ENCODE peak calls at places on chromosomes 3 and 15, in five cellular contexts. M is transverse colon; U is left cardiac atrium; I is activated gamma-delta T cell treated with anti-CD3 and anti-CD28 coated beads, Interleukin-2, amount 50 U/mL, for 16 hours; T is nephron progenitor cell. O is an unnamed sample.

GRCh38 chr3:25156526-25157075 is 271.5 kb upstream of the RARB start:
- DNase-seq in M (no peak), U (no peak), I (no peak), T (no peak), O (no peak)

GRCh38 chr3:182735672-182736071 is 57.6 kb upstream of the ATP11B start:
- DNase-seq in M (no peak), U (no peak), I (no peak), T (no peak), O (no peak)

GRCh38 chr3:36784012-36784763 is 19.8 kb upstream of the DCLK3 start:
- DNase-seq in M (no peak), U (no peak), I (no peak), T (no peak), O (no peak)

GRCh38 chr3:186444288-186444687 is 82.3 kb upstream of the DGKG start:
- DNase-seq in M (no peak), U (no peak), I (no peak), T (no peak), O (no peak)

GRCh38 chr15:79682851-79683288 is 213.9 kb downstream of the MTHFS start:
- DNase-seq in M (no peak), U (no peak), I (no peak), T (no peak), O (no peak)

GRCh38 chr3:89504432-89504831 is 397.0 kb downstream of the EPHA3 start:
- DNase-seq in M (no peak), U (no peak), I (no peak), T (no peak), O (no peak)

GRCh38 chr3:66554178-66554577 is 53.4 kb upstream of the LRIG1 start:
- DNase-seq in M (no peak), U (no peak), I (no peak), T (no peak), O (no peak)

GRCh38 chr3:107752202-107752990 is 229.6 kb downstream of the BBX start:
- DNase-seq in M (no peak), U (no peak), I (no peak), T (no peak), O (peak; percentile 22)

GRCh38 chr3:192917258-192917507 is 473 bp downstream of the MB21D2 start:
- DNase-seq in M (no peak), U (no peak), I (no peak), T (no peak), O (no peak)

GRCh38 chr15:74901612-74902063 is 5.0 kb downstream of the FAM219B start:
- DNase-seq in M (peak; percentile 76), U (no peak), I (peak; percentile 46), T (peak; percentile 62), O (peak; percentile 77)

GRCh38 chr3:50587806-50588758 is 18.8 kb downstream of the HEMK1 start:
- DNase-seq in M (no peak), U (no peak), I (peak; percentile 67), T (no peak), O (no peak)

GRCh38 chr3:189580190-189580589 is 51.0 kb upstream of the TP63 start:
- DNase-seq in M (no peak), U (no peak), I (no peak), T (no peak), O (no peak)

GRCh38 chr3:146839727-146840126 is 234.6 kb upstream of the PLSCR5 start:
- DNase-seq in M (no peak), U (no peak), I (no peak), T (no peak), O (no peak)

GRCh38 chr3:124837730-124838186 is 49.4 kb downstream of the ITGB5 start:
- DNase-seq in M (peak; percentile 73), U (peak; percentile 66), I (no peak), T (peak; percentile 44), O (peak; percentile 75)

GRCh38 chr3:193772389-193772788 is 179.4 kb downstream of the OPA1 start:
- DNase-seq in M (no peak), U (no peak), I (no peak), T (no peak), O (no peak)

GRCh38 chr15:82058517-82059204 is 12.8 kb upstream of the MEX3B start:
- DNase-seq in M (no peak), U (no peak), I (no peak), T (no peak), O (no peak)

GRCh38 chr3:154111365-154111764 is 9.8 kb upstream of the ARHGEF26 start:
- DNase-seq in M (no peak), U (no peak), I (no peak), T (no peak), O (no peak)